ENCODE peak calls at places on chromosomes 12 and 14, in four cellular contexts. M is SK-N-SH, W is lower lobe of right lung, Y is upper lobe of right lung. Z is an unnamed sample.

GRCh38 chr12:132967736-132968135 is 11.6 kb upstream of the ZNF605 start:
- DNase-seq in M (no peak), W (no peak), Y (no peak), Z (no peak)

GRCh38 chr12:15962760-15963159 is 51.6 kb downstream of the DERA start:
- DNase-seq in M (no peak), W (no peak), Y (no peak), Z (no peak)

GRCh38 chr14:95006479-95006878 is 150.8 kb downstream of the DICER1 start:
- DNase-seq in M (no peak), W (no peak), Y (no peak), Z (no peak)

GRCh38 chr14:63952933-63953437 is 100.2 kb downstream of the SYNE2 start:
- DNase-seq in M (no peak), W (no peak), Y (no peak), Z (no peak)

GRCh38 chr12:91142184-91142583 is 30.9 kb upstream of the LUM start:
- DNase-seq in M (no peak), W (no peak), Y (no peak), Z (no peak)

GRCh38 chr14:33676135-33676566 is 274.7 kb downstream of the EGLN3 start:
- DNase-seq in M (peak), W (peak), Y (no peak), Z (no peak)

GRCh38 chr12:105107176-105107496 is 395 bp upstream of the WASHC4 start:
- DNase-seq in M (peak), W (no peak), Y (no peak), Z (no peak)

GRCh38 chr14:74569826-74570591 is 42.0 kb downstream of the LTBP2 start:
- DNase-seq in M (no peak), W (no peak), Y (no peak), Z (no peak)

GRCh38 chr12:68119724-68120211 is 39.8 kb downstream of the IFNG start:
- DNase-seq in M (no peak), W (no peak), Y (no peak), Z (no peak)

GRCh38 chr14:59310644-59311043 is 122.2 kb downstream of the DAAM1 start:
- DNase-seq in M (no peak), W (no peak), Y (no peak), Z (no peak)

GRCh38 chr12:132449565-132450390 is 40.2 kb upstream of the FBRSL1 start:
- DNase-seq in M (no peak), W (no peak), Y (no peak), Z (no peak)

GRCh38 chr14:64410084-64410774 is 22.1 kb downstream of the MTHFD1 start:
- DNase-seq in M (no peak), W (no peak), Y (no peak), Z (peak)

GRCh38 chr14:105374389-105374788 is 23.9 kb upstream of the TEX22 start:
- DNase-seq in M (no peak), W (no peak), Y (no peak), Z (no peak)

GRCh38 chr12:116537149-116537904 is 21.9 kb upstream of the MAP1LC3B2 start:
- DNase-seq in M (no peak), W (no peak), Y (no peak), Z (no peak)

DNA sequence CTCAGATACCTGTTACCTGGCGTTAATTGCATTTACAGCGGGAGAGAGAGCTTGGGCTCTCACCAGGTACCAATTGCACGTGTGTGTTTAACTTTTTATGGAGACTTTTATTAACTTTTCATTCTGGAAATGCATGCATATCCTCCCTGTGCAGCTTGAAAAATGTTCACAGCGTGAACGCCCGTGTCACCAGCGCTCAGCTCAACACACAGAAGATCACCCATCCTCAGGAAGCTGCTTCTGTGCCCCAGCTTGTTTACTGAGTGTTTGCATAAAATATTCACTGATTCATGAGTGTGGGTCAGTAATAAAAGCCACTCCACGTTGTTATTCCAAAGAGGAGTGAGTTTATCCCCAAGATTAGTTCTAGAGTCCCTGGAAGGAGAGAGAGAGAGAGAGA is 75.5 kb upstream of the FZD10 start:
- DNase-seq in M (no peak), W (no peak), Y (no peak), Z (no peak)
- TF ChIP-seq CTCF in M (no peak), W (no peak), Y (no peak), Z (no peak)

GRCh38 chr12:56160160-56160763 is 2.1 kb downstream of the MYL6 start:
- DNase-seq in M (no peak), W (no peak), Y (no peak), Z (no peak)
- TF ChIP-seq CTCF in M (no peak), W (no peak), Y (no peak), Z (no peak)

DNA sequence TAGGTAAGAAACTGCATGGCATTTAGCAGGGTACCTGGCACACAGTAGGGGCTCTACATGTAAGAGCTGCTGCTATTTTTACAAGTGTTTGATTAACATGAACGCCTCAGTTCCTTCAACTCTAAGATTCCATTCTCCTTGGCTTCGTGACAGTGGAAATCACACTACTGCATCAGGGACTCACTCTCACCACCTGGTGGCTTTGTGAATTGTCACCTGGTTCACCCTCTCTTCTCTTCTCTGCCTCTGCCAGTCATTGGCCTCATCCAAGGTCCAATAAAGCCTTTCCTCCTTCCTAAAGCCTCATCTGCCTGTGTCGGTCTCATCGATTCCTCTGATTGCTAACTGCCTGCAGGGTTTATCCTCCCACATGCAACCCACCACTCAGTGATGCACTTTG is 476.4 kb downstream of the VRK1 start:
- DNase-seq in M (no peak), W (no peak), Y (no peak), Z (no peak)
- TF ChIP-seq CTCF in M (no peak), W (no peak), Y (no peak), Z (peak)

DNA sequence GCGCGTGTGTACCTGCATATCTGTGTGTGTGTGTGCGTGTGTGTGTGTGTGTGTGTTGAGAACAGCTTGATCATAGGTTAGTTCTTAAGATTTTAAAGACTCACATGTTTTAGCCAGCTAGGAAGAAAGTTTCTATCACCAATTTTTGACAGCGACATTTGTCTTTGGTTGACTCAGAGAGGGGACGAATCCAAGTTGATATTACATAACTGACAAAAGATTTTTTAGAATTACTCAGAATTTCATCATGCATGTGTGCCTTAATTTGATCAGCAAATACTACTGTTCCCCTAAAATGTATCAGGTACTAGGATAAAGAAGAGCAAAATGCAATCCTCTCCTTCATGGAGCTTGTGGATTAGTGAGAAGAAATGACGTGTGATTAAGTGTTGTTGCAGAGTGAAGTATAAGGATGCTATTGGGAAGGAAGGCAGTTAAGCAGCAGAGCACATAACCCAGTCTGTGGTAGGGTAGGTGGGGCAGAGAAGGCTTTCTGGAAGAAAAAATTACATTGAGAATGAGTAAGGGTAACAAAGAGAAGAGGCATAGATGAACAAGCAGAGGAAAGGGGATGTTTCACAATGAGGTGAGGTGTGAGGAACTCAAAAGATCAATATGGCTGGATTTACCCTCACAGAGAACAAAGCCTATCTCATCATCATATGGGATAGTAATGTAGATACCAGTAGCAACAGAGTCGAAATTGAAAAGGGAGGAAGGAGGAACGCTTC is 77.5 kb downstream of the ELK3 start:
- DNase-seq in M (no peak), W (no peak), Y (no peak), Z (no peak)
- TF ChIP-seq CTCF in M (no peak), W (no peak), Y (no peak), Z (no peak)

GRCh38 chr12:3680919-3681594 is 71.9 kb downstream of the CRACR2A start:
- DNase-seq in M (peak), W (no peak), Y (no peak), Z (no peak)
- TF ChIP-seq CTCF in M (peak), W (no peak), Y (no peak), Z (peak)

GRCh38 chr12:112418596-112419268 is at the start of gene PTPN11:
- DNase-seq in M (peak), W (peak), Y (peak), Z (peak)
- TF ChIP-seq CTCF in M (peak), W (peak), Y (peak), Z (peak)

DNA sequence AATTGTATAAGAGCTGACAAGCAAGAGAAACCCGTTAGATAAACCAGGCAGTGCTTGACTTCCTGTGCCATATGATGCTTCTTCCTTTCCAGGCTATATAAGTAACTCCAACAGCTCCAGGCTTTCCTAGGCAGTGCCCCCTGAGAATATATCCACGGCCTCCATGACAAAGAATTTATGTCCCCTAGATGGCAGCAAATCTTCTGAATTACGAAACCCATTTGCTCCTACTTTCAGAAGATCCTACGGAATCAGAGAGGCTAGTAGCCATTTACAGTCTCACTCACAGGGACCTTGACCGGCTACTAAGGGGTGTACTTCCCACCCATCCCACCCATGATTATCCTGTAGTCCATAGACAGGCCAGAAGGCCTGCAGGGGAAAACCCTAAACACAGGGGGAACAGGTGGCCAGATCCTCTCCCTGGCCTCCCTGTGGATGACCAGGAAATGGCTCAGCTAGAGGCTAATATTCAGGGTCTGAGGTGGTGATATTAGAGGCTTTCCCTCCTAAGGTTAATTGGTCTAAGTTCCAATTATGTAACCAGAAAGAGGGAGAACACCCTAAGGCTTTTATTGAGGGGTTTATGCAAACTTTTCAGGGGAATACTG is 77.2 kb upstream of the DCD start:
- DNase-seq in M (no peak), W (no peak), Y (no peak), Z (no peak)
- TF ChIP-seq CTCF in M (peak), W (peak), Y (peak), Z (peak)